ENCODE peak calls at places on chromosomes 11 and 22, in six cellular contexts. W is vagina, J is progenitor cell of endocrine pancreas, Z is kidney epithelial cell, Q is Calu3, X is ascending aorta. Y is an unnamed sample.

GRCh38 chr11:8285796-8286195 is 22.1 kb upstream of the LMO1 start:
- DNase-seq in Q (no peak), W (no peak), Z (no peak), X (no peak), J (no peak), Y (no peak)

GRCh38 chr11:128465946-128466688 is 121.2 kb downstream of the ETS1 start:
- DNase-seq in Z (no peak), W (no peak), X (no peak), Q (no peak), J (no peak), Y (no peak)

GRCh38 chr11:57974830-57975229 is 48.9 kb upstream of the OR9Q1 start:
- DNase-seq in X (no peak), J (no peak), Q (no peak), Z (no peak), W (no peak), Y (no peak)

GRCh38 chr11:66476841-66477251 is 3.4 kb upstream of the DPP3 start:
- DNase-seq in Z (no peak), X (no peak), J (no peak), Q (no peak), W (no peak), Y (no peak)

GRCh38 chr11:74672332-74672955 is 58.8 kb downstream of the CHRDL2 start:
- DNase-seq in X (no peak), J (no peak), Q (no peak), Z (no peak), W (no peak), Y (no peak)

GRCh38 chr22:28441720-28442263 is 237.8 kb downstream of the TTC28 start:
- DNase-seq in Z (no peak), J (no peak), Q (no peak), W (no peak), X (no peak), Y (no peak)

GRCh38 chr22:32106930-32107329 is 52.2 kb downstream of the C22orf42 start:
- DNase-seq in Z (no peak), W (no peak), Q (peak; percentile 28), X (no peak), J (peak; percentile 37), Y (no peak)

GRCh38 chr22:22684605-22685561 is 40.5 kb downstream of the GGTLC2 start:
- DNase-seq in Z (no peak), J (peak; percentile 37), X (peak; percentile 13), W (no peak), Q (peak; percentile 75), Y (no peak)

GRCh38 chr11:134139873-134140331 is 71.0 kb downstream of the JAM3 start:
- DNase-seq in W (no peak), J (no peak), X (peak; percentile 84), Q (peak; percentile 41), Z (peak; percentile 53), Y (peak; percentile 86)

GRCh38 chr11:114199051-114199450 is 97.1 kb upstream of the NNMT start:
- DNase-seq in X (no peak), Z (no peak), Q (no peak), J (no peak), W (no peak), Y (no peak)

GRCh38 chr11:114197799-114198500 is 98.2 kb upstream of the NNMT start:
- DNase-seq in Z (peak; percentile 29), W (no peak), J (no peak), Q (peak; percentile 47), X (peak; percentile 93), Y (peak; percentile 31)

GRCh38 chr11:114193730-114194674 is 102.2 kb upstream of the NNMT start:
- DNase-seq in J (no peak), Z (no peak), W (no peak), X (no peak), Q (no peak), Y (no peak)

GRCh38 chr11:114196994-114197702 is 99.1 kb upstream of the NNMT start:
- DNase-seq in Q (no peak), J (no peak), Z (no peak), W (no peak), X (no peak), Y (no peak)

DNA sequence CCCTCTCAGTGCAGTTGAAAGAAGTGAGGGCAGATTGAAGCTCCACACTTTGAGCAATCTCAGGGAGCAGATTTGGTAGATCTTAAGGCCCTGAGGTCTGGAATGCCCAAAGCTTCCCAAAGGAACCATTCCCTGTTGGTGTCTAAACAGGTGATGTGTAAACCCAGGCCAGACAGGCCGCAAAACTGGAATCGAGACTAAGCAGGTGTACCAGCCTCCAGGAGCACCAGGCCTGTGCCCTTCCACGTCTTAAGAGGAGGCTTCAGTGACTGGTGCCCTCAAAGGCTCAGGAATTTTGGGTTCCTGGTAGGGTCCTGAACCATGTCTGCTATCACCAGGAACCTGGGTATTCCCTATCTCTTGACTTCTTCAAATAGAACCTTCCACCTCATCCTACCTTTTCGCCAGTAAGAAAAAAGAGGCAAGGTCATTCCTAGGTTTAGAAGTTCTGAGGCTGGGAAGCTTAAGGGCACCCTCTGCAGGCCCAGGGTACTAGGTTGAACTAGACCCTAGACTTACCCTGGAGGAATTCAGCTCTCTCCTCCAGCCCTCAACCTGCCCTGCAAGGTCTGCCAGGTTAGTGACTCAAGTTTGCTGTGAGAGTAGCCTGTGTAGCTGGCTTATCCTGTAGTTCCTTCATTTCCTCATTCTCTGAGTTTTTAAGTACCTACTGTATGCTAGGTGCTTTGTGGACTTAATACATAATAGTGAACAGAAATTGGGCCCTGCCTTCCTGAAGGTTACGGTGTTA is 100.0 kb upstream of the NNMT start:
- DNase-seq in Q (peak; percentile 72), W (no peak), Z (no peak), J (no peak), X (no peak), Y (no peak)
- TF ChIP-seq CTCF in Q (no peak), W (no peak), Z (no peak), J (no peak), X (no peak), Y (no peak)

GRCh38 chr11:6199174-6199810 is at the start of gene OR52W1:
- DNase-seq in Q (no peak), Z (no peak), X (no peak), W (no peak), J (no peak), Y (no peak)
- TF ChIP-seq CTCF in Q (no peak), Z (no peak), X (no peak), W (no peak), J (no peak), Y (no peak)

DNA sequence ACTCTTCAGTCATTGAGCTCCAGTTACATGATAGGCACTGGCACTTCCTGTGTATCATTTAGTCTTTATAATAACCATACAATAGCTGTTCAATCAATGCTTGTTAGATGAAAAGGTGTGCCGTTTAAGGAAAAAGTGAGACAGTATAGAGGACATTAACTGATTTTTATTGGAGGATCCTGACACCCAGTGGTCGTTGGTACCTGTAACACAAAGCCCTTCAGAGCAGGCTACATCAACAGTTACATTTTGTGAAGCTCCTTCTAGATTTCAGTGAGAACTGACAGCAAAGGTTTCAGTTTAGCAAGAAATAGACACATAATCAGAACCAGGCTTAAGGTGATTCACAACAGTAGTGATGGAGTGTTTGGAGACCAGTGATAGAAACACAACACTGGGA is 44.2 kb downstream of the CCDC81 start:
- DNase-seq in Z (no peak), W (no peak), J (no peak), X (no peak), Q (no peak), Y (no peak)
- TF ChIP-seq CTCF in Z (no peak), W (no peak), J (peak; percentile 16), X (no peak), Q (no peak), Y (peak; percentile 24)

DNA sequence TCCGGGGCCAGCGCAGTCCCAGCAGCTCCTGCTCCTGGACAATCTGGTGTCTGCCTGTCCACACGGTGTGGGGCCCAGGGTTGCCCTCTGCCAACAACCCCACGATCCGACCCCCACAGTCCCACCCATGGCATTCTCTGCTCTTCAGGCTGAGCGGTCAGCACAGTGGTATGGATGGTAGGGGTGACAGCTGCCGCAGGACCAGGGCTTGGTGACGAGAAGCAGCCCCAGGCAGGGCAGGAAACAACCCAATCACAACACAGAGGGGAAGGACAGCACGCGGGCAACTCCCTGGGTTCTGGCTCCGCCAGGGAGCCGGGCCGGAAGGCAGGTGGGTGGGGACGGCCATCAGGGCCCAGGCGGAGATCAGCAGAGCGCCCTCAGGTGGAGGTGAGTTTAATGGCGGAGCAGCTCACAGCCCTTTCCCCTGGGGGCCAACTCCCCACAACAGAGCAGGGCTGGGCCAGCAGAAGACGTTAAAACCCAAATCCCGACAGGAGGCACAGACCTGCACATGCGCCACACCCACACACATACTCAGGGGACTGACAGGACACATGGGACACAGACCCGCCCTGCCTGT is 5.3 kb upstream of the CHADL start:
- DNase-seq in J (no peak), Z (no peak), W (no peak), X (no peak), Q (no peak), Y (no peak)
- TF ChIP-seq CTCF in J (no peak), Z (peak; percentile 7), W (no peak), X (no peak), Q (no peak), Y (no peak)

GRCh38 chr11:61964941-61965282 is 2.5 kb downstream of the FTH1 start:
- DNase-seq in W (no peak), Q (no peak), J (no peak), X (no peak), Z (no peak), Y (no peak)
- TF ChIP-seq CTCF in W (no peak), Q (no peak), J (no peak), X (no peak), Z (no peak), Y (no peak)

GRCh38 chr22:35717572-35717971 is at the start of gene APOL5:
- DNase-seq in X (no peak), W (no peak), Z (no peak), Q (no peak), J (no peak), Y (no peak)

GRCh38 chr22:35721954-35722353 is 4.3 kb downstream of the APOL5 start:
- DNase-seq in X (no peak), Q (no peak), Z (no peak), J (no peak), W (no peak), Y (no peak)

GRCh38 chr22:35719212-35719869 is 1.7 kb downstream of the APOL5 start:
- DNase-seq in J (no peak), Z (no peak), X (no peak), W (no peak), Q (no peak), Y (no peak)
- TF ChIP-seq CTCF in J (no peak), Z (no peak), X (no peak), W (no peak), Q (peak; percentile 15), Y (no peak)

GRCh38 chr11:79610139-79610538 is 169.3 kb upstream of the TENM4 start:
- DNase-seq in W (no peak), Q (no peak), Z (no peak), J (no peak), X (no peak), Y (no peak)

GRCh38 chr11:79616392-79616831 is 175.6 kb upstream of the TENM4 start:
- DNase-seq in Q (no peak), J (no peak), Z (no peak), X (no peak), W (no peak), Y (no peak)

GRCh38 chr11:79609511-79609910 is 168.7 kb upstream of the TENM4 start:
- DNase-seq in W (no peak), J (no peak), Z (no peak), Q (no peak), X (no peak), Y (no peak)

GRCh38 chr11:79615425-79615824 is 174.6 kb upstream of the TENM4 start:
- DNase-seq in Z (no peak), J (no peak), W (no peak), X (no peak), Q (no peak), Y (no peak)

GRCh38 chr11:79610678-79611077 is 169.8 kb upstream of the TENM4 start:
- DNase-seq in J (no peak), Q (no peak), X (no peak), W (no peak), Z (no peak), Y (no peak)
- TF ChIP-seq CTCF in J (peak; percentile 35), Q (no peak), X (no peak), W (no peak), Z (no peak), Y (no peak)

Y was measured in HFF-Myc.